ENCODE peak calls at places on chromosomes 4 and X, in eight cellular contexts. R is pancreas, I is body of pancreas, E is lung, H is stomach, X is SK-N-SH, A is breast epithelium, V is cardiac muscle cell. T is an unnamed sample.
A peak's percentile ranks its signal among the peaks of the same experiment; 100 is the strongest.

GRCh38 chr4:137213372-137214173 is 318.7 kb downstream of the PCDH18 start:
- DNase-seq in R (no peak), I (no peak), E (no peak), H (no peak), X (no peak), A (no peak), V (no peak), T (no peak)

GRCh38 chr4:95549246-95550138 is 719 bp upstream of the UNC5C start:
- DNase-seq in R (peak; percentile 66), I (peak; percentile 10), E (no peak), H (peak; percentile 27), X (peak; percentile 63), A (peak; percentile 49), V (peak; percentile 78), T (no peak)

GRCh38 chr4:3571921-3572320 is 39.7 kb upstream of the LRPAP1 start:
- DNase-seq in R (no peak), I (no peak), E (no peak), H (no peak), X (no peak), A (no peak), V (no peak), T (no peak)

GRCh38 chr4:169243808-169244207 is 26.9 kb downstream of the SH3RF1 start:
- DNase-seq in R (no peak), I (no peak), E (no peak), H (no peak), X (no peak), A (no peak), V (no peak), T (peak; percentile 10)

GRCh38 chr4:176920694-176921093 is 128.0 kb upstream of the VEGFC start:
- DNase-seq in R (no peak), I (no peak), E (no peak), H (no peak), X (no peak), A (no peak), V (no peak), T (no peak)

GRCh38 chr4:53450773-53451172 is 73.3 kb downstream of the FIP1L1 start:
- DNase-seq in R (no peak), I (no peak), E (no peak), H (no peak), X (no peak), A (no peak), V (no peak), T (peak; percentile 7)

GRCh38 chr4:140851032-140851636 is 94.9 kb upstream of the TBC1D9 start:
- DNase-seq in R (no peak), I (peak; percentile 65), E (peak; percentile 54), H (peak; percentile 28), X (peak; percentile 54), A (no peak), V (peak; percentile 73), T (peak; percentile 48)

GRCh38 chr4:110619401-110620247 is 3.3 kb downstream of the PITX2 start:
- DNase-seq in R (peak; percentile 54), I (no peak), E (no peak), H (no peak), X (no peak), A (no peak), V (peak; percentile 39), T (no peak)

GRCh38 chr4:187606581-187606980 is 389.0 kb upstream of the ZFP42 start:
- DNase-seq in R (no peak), I (peak; percentile 38), E (no peak), H (no peak), X (peak; percentile 67), A (no peak), V (peak; percentile 70), T (peak; percentile 38)

GRCh38 chr4:129498626-129499025 is 402.7 kb downstream of the C4orf33 start:
- DNase-seq in R (no peak), I (no peak), E (no peak), H (no peak), X (no peak), A (no peak), V (no peak), T (no peak)

GRCh38 chrX:72296991-72297390 is 8.7 kb downstream of the CITED1 start:
- DNase-seq in R (no peak), I (no peak), E (no peak), H (no peak), X (no peak), A (no peak), V (no peak), T (no peak)

GRCh38 chr4:144583658-144584057 is 62.3 kb upstream of the HHIP start:
- DNase-seq in R (no peak), I (no peak), E (no peak), H (no peak), X (no peak), A (no peak), V (no peak), T (no peak)

GRCh38 chrX:26914232-26914631 is 548.9 kb downstream of the PPP4R3C start:
- DNase-seq in R (no peak), I (no peak), E (no peak), H (no peak), X (no peak), A (no peak), V (no peak), T (no peak)

GRCh38 chrX:123167621-123168020 is 16.5 kb upstream of the GRIA3 start:
- DNase-seq in R (no peak), I (no peak), E (no peak), H (no peak), X (no peak), A (no peak), V (no peak), T (no peak)

GRCh38 chrX:35115205-35115604 is 172.6 kb downstream of the FAM47B start:
- DNase-seq in R (no peak), I (no peak), E (no peak), H (no peak), X (no peak), A (no peak), V (no peak), T (no peak)

GRCh38 chr4:70704333-70705145 is 16.2 kb downstream of the UTP3 start:
- DNase-seq in R (peak; percentile 91), I (peak; percentile 86), E (peak; percentile 85), H (peak; percentile 82), X (peak; percentile 94), A (peak; percentile 59), V (peak; percentile 91), T (peak; percentile 88)

GRCh38 chrX:29275928-29276327 is 688.7 kb downstream of the IL1RAPL1 start:
- DNase-seq in R (no peak), I (no peak), E (no peak), H (no peak), X (no peak), A (no peak), V (no peak), T (no peak)

GRCh38 chr4:37531156-37531555 is 155.0 kb downstream of the RELL1 start:
- DNase-seq in R (no peak), I (no peak), E (no peak), H (no peak), X (no peak), A (no peak), V (no peak), T (no peak)

DNA sequence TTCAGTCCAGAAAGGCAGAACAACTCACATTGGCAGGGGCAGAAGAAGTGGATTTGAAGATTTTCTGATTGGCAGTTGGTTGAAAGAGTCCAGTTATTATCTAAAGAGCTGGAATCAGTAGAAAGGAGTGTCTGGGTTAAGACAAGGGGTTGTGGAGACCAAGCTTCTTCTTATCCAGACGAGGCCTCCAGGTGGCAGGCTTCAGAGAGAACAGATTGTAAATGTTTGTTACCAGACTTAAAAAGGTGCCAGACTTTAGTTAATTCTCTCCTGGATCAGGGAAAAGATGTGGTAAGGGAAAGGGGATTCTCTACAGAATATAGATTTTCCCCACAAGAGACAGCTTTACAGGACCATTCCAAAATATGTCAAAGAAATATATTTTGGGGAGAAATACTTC is 36.7 kb upstream of the TLR3 start:
- DNase-seq in R (no peak), I (no peak), E (no peak), H (no peak), X (no peak), A (no peak), V (peak; percentile 29), T (no peak)
- TF ChIP-seq CTCF in R (no peak), I (peak; percentile 23), E (no peak), H (peak; percentile 14), X (peak; percentile 24), A (no peak), V (peak; percentile 5), T (peak; percentile 30)

DNA sequence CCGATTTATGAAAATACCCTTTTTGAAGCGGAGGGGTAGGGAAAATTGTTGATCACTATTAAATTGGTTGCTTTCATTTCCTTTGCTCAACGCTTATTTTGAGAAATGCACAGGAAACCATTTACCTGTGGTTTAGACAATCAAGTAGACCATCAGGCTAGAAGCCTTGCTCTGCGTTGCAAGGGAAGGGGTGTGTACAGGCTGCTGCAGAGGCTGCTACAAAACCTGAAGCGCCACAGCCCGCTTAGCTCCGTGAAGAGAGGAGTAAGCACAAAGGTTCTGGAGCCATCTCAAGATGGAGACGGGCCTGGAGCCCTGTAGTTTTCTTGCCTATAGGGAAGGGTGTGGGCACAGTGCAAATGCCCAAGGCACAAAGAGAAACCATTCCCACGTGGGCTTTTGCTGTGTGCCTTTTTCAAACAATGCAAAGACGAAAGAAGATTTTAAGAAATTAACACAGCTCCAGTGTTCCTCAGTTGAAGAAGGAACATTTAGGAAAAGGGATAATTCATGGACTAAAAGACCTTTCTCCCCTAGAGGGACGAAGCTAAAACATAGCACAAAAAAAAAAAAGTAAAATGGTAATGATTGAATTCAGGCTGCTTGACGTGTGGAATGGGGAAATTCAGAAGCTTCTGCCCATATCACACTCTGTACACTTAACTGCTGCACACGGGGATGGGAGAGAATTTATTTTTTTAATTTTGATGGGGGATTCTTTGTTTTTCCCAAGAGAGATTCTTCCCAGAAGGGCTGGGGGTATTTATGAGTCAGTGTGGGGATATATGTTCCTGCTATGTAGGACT is 3.5 kb downstream of the TMSB4X start:
- DNase-seq in R (no peak), I (peak; percentile 64), E (no peak), H (peak; percentile 75), X (no peak), A (peak; percentile 33), V (no peak), T (no peak)
- H3K4me1 ChIP-seq in R (no peaks in the 10 kb centered on the region), I (peaks cover 11% of the 10 kb centered on the region), E (no peaks in the 10 kb centered on the region), H (peaks cover 10% of the 10 kb centered on the region), X (no peaks in the 10 kb centered on the region), A (no peaks in the 10 kb centered on the region), V (no peaks in the 10 kb centered on the region), T (peaks cover 6% of the 10 kb centered on the region)

DNA sequence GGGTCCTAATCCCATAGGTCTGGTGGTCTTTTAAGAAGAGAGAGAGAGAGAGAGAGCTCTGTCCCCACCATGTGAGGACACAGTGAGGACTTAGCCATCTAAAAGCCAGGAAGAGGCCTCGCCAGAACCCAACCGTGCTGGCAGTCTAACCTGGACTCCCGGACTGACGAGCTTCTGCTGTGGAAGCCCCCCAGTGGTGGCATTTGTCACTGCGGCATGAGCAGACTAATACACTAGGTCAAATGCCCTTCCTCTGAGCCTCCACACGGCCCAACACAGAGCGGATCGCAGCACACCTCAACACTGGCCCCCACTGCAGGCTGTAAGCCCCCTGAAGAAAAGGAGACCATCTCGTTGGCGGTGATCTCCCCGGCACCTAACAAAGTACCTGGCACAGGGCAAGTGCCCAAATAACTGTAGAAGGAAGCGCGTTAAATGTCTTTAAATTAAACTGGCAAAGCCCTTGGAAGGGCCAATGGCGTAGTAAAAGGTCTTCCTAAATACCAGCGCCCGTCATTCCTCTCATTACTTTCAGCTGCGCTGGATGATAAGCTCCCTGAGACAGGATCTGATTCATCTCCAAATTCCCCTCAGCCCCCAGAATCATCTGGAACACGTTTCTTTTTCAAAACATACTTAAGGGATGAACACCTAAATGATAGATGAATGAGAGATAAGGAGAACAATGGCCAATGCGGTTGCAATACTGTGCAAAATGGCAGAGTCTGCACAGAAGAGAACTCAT is 95.2 kb downstream of the AFAP1 start:
- DNase-seq in R (peak; percentile 87), I (peak; percentile 77), E (peak; percentile 78), H (peak; percentile 83), X (peak; percentile 73), A (no peak), V (peak; percentile 57), T (peak; percentile 73)
- TF ChIP-seq CTCF in R (peak; percentile 29), I (peak; percentile 59), E (peak; percentile 30), H (peak; percentile 65), X (peak; percentile 68), A (peak; percentile 30), V (peak; percentile 71), T (peak; percentile 66)

GRCh38 chr4:73606465-73606974 is 13.7 kb downstream of the RASSF6 start:
- DNase-seq in R (no peak), I (peak; percentile 6), E (no peak), H (no peak), X (no peak), A (no peak), V (no peak), T (no peak)
- H3K4me1 ChIP-seq in R (peaks cover 48% of the 10 kb centered on the region), I (peaks cover 80% of the 10 kb centered on the region), E (peaks cover 2% of the 10 kb centered on the region), H (peaks cover 80% of the 10 kb centered on the region), X (no peaks in the 10 kb centered on the region), A (peaks cover 17% of the 10 kb centered on the region), V (no peaks in the 10 kb centered on the region), T (peaks cover 42% of the 10 kb centered on the region)

T was measured in Caco-2.